ENCODE peak calls at places on chromosomes 6 and 20, in nine cellular contexts. P is iPS DF 19.7, K is T47D, B is left ventricle myocardium inferior, R is C1 segment of cervical spinal cord, M is NCI-H1048, T is GDM1, U is fibroblast of mammary gland, F is amniotic stem cell. V is an unnamed sample.

GRCh38 chr6:108254436-108255410 is 6.1 kb downstream of the SNX3 start:
- DNase-seq in P (no peak), K (no peak), B (no peak), R (no peak), M (no peak), T (no peak), U (no peak), F (no peak), V (no peak)

GRCh38 chr6:150876598-150876997 is 11.1 kb downstream of the MTHFD1L start:
- DNase-seq in P (no peak), K (peak), B (peak), R (peak), M (no peak), T (no peak), U (peak), F (no peak), V (no peak)

GRCh38 chr6:45353654-45354053 is 24.1 kb downstream of the SUPT3H start:
- DNase-seq in P (no peak), K (no peak), B (no peak), R (no peak), M (no peak), T (no peak), U (no peak), F (no peak), V (no peak)

GRCh38 chr20:4519530-4519929 is 202.2 kb upstream of the PRND start:
- DNase-seq in P (peak), K (no peak), B (no peak), R (no peak), M (no peak), T (peak), U (peak), F (no peak), V (peak)

GRCh38 chr20:9594284-9594875 is 80.0 kb downstream of the LAMP5 start:
- DNase-seq in P (no peak), K (no peak), B (no peak), R (no peak), M (no peak), T (no peak), U (no peak), F (no peak), V (no peak)

GRCh38 chr20:9838035-9838377 is 870 bp downstream of the PAK5 start:
- DNase-seq in P (no peak), K (no peak), B (no peak), R (no peak), M (no peak), T (no peak), U (no peak), F (no peak), V (no peak)

GRCh38 chr6:43860285-43860684 is 90.3 kb downstream of the VEGFA start:
- DNase-seq in P (no peak), K (no peak), B (no peak), R (no peak), M (no peak), T (no peak), U (no peak), F (no peak), V (no peak)

GRCh38 chr6:72704979-72705378 is 83.1 kb downstream of the KCNQ5 start:
- DNase-seq in P (no peak), K (no peak), B (no peak), R (no peak), M (no peak), T (no peak), U (peak), F (no peak), V (peak)

GRCh38 chr20:48284837-48285236 is 499.6 kb upstream of the SULF2 start:
- DNase-seq in P (no peak), K (no peak), B (no peak), R (no peak), M (no peak), T (no peak), U (no peak), F (no peak), V (peak)

GRCh38 chr6:53800976-53801375 is 6.2 kb downstream of the LRRC1 start:
- DNase-seq in P (no peak), K (no peak), B (no peak), R (no peak), M (no peak), T (no peak), U (no peak), F (no peak), V (no peak)

GRCh38 chr6:8155259-8156012 is 53.1 kb upstream of the EEF1E1 start:
- DNase-seq in P (no peak), K (no peak), B (no peak), R (no peak), M (no peak), T (no peak), U (no peak), F (no peak), V (no peak)

GRCh38 chr20:62339647-62340062 is 27.5 kb downstream of the LAMA5 start:
- DNase-seq in P (no peak), K (no peak), B (no peak), R (no peak), M (no peak), T (no peak), U (no peak), F (no peak), V (no peak)

GRCh38 chr6:24720131-24720603 is 1.2 kb upstream of the C6orf62 start:
- DNase-seq in P (no peak), K (peak), B (peak), R (no peak), M (no peak), T (peak), U (peak), F (peak), V (peak)

GRCh38 chr6:111601875-111602274 is 3.8 kb downstream of the TRAF3IP2 start:
- DNase-seq in P (no peak), K (no peak), B (no peak), R (no peak), M (no peak), T (no peak), U (peak), F (no peak), V (peak)